ENCODE peak calls at places on chromosomes 4 and X, in seven cellular contexts. T, L, V, X, R, K and B are unnamed samples.

GRCh38 chr4:1377606-1378261 is 28.5 kb downstream of the NKX1-1 start:
- DNase-seq in T (peak), L (no peak), V (no peak), X (no peak), R (no peak), K (no peak), B (no peak)

GRCh38 chr4:172369471-172369959 is 556.3 kb downstream of the GALNTL6 start:
- DNase-seq in T (peak), L (no peak), V (no peak), X (no peak), R (no peak), K (no peak), B (no peak)

GRCh38 chr4:29805245-29805644 is 914.9 kb upstream of the PCDH7 start:
- DNase-seq in T (no peak), L (no peak), V (peak), X (no peak), R (no peak), K (no peak), B (peak)

GRCh38 chr4:97910005-97910404 is 233.3 kb downstream of the STPG2 start:
- DNase-seq in T (no peak), L (no peak), V (no peak), X (no peak), R (no peak), K (no peak), B (no peak)

GRCh38 chrX:20506739-20507138 is 240.0 kb upstream of the RPS6KA3 start:
- DNase-seq in T (no peak), L (no peak), V (no peak), X (no peak), R (no peak), K (no peak), B (no peak)

GRCh38 chr4:87236851-87237250 is 16.4 kb upstream of the KLHL8 start:
- DNase-seq in T (no peak), L (no peak), V (no peak), X (no peak), R (no peak), K (no peak), B (no peak)

GRCh38 chr4:15400911-15401671 is 26.7 kb upstream of the C1QTNF7 start:
- DNase-seq in T (peak), L (no peak), V (peak), X (peak), R (no peak), K (no peak), B (no peak)

GRCh38 chr4:167509551-167509950 is 275.3 kb upstream of the SPOCK3 start:
- DNase-seq in T (no peak), L (no peak), V (no peak), X (no peak), R (no peak), K (no peak), B (no peak)

GRCh38 chr4:170027181-170027829 is 1.1 kb upstream of the MFAP3L start:
- DNase-seq in T (peak), L (peak), V (peak), X (peak), R (peak), K (peak), B (peak)

GRCh38 chrX:56232221-56233082 is at the start of gene KLF8:
- DNase-seq in T (peak), L (no peak), V (no peak), X (no peak), R (no peak), K (peak), B (no peak)

GRCh38 chr4:1053080-1053661 is 41.7 kb downstream of the FGFRL1 start:
- DNase-seq in T (peak), L (no peak), V (no peak), X (no peak), R (no peak), K (no peak), B (no peak)

GRCh38 chrX:2484232-2484631 is 16.5 kb downstream of the DHRSX start:
- DNase-seq in T (peak), L (no peak), V (no peak), X (no peak), R (no peak), K (no peak), B (no peak)

GRCh38 chr4:38531126-38531737 is 132.8 kb upstream of the KLF3 start:
- DNase-seq in T (no peak), L (no peak), V (no peak), X (peak), R (peak), K (no peak), B (no peak)

GRCh38 chrX:132184871-132185270 is 34.4 kb downstream of the RAP2C start:
- DNase-seq in T (no peak), L (no peak), V (no peak), X (no peak), R (no peak), K (no peak), B (no peak)

GRCh38 chr4:16667464-16667863 is 231.0 kb downstream of the LDB2 start:
- DNase-seq in T (no peak), L (no peak), V (peak), X (peak), R (no peak), K (no peak), B (no peak)

GRCh38 chrX:104189862-104190261 is 23.6 kb downstream of the FAM199X start:
- DNase-seq in T (no peak), L (no peak), V (no peak), X (no peak), R (no peak), K (no peak), B (no peak)

GRCh38 chrX:81957900-81958545 is 756.1 kb downstream of the SH3BGRL start:
- DNase-seq in T (no peak), L (no peak), V (no peak), X (peak), R (no peak), K (no peak), B (no peak)

GRCh38 chr4:137310156-137310555 is 222.1 kb downstream of the PCDH18 start:
- DNase-seq in T (no peak), L (no peak), V (peak), X (peak), R (no peak), K (no peak), B (no peak)

GRCh38 chrX:10882484-10882883 is 228.6 kb upstream of the HCCS start:
- DNase-seq in T (no peak), L (no peak), V (no peak), X (no peak), R (no peak), K (no peak), B (no peak)